ENCODE peak calls at places on chromosomes 7 and 10, in seven cellular contexts. O, T, Y, X, U, N and C are unnamed samples.

GRCh38 chr7:983182-984071 is 446 bp downstream of the CYP2W1 start:
- DNase-seq in U (no peak), O (no peak), T (no peak), X (no peak), Y (no peak), N (no peak), C (no peak)

GRCh38 chr7:29609162-29610030 is 45.8 kb downstream of the PRR15 start:
- DNase-seq in X (no peak), Y (no peak), T (no peak), O (no peak), U (no peak), N (no peak), C (peak)

GRCh38 chr10:103157246-103157645 is 35.8 kb downstream of the NT5C2 start:
- DNase-seq in T (no peak), O (no peak), X (no peak), Y (no peak), N (no peak), U (peak), C (no peak)

GRCh38 chr10:112581921-112582320 is 134.9 kb downstream of the VTI1A start:
- DNase-seq in X (no peak), T (no peak), N (no peak), Y (no peak), U (no peak), O (no peak), C (no peak)

GRCh38 chr10:6786579-6787031 is 206.5 kb upstream of the PRKCQ start:
- DNase-seq in O (no peak), U (peak), T (no peak), Y (no peak), X (peak), N (peak), C (peak)

GRCh38 chr10:93707623-93708022 is 5.2 kb upstream of the FRA10AC1 start:
- DNase-seq in U (no peak), O (no peak), X (no peak), Y (no peak), T (no peak), N (no peak), C (no peak)

GRCh38 chr10:129074939-129075338 is 392.1 kb upstream of the MGMT start:
- DNase-seq in X (no peak), Y (no peak), N (no peak), O (no peak), U (no peak), T (no peak), C (no peak)

GRCh38 chr7:16822029-16822428 is 17.2 kb upstream of the AGR2 start:
- DNase-seq in X (no peak), O (no peak), Y (no peak), T (no peak), N (no peak), U (no peak), C (no peak)

GRCh38 chr7:30841801-30842541 is 69.7 kb upstream of the AQP1 start:
- DNase-seq in U (no peak), Y (no peak), X (no peak), O (no peak), T (no peak), N (no peak), C (no peak)

GRCh38 chr10:4354382-4354812 is 471.6 kb upstream of the AKR1E2 start:
- DNase-seq in N (peak), U (peak), T (peak), X (no peak), O (no peak), Y (peak), C (peak)

GRCh38 chr7:74178632-74179031 is 4.5 kb downstream of the EIF4H start:
- DNase-seq in T (no peak), U (peak), Y (peak), N (peak), O (no peak), X (no peak), C (peak)

GRCh38 chr7:77811895-77812685 is 13.5 kb downstream of the PHTF2 start:
- DNase-seq in U (peak), O (no peak), X (peak), N (peak), T (no peak), Y (no peak), C (peak)

GRCh38 chr7:152351168-152351567 is 84.6 kb downstream of the KMT2C start:
- DNase-seq in U (peak), X (no peak), Y (no peak), N (no peak), O (no peak), T (no peak), C (no peak)

GRCh38 chr7:4845740-4846142 is 16.1 kb downstream of the PAPOLB start:
- DNase-seq in N (no peak), Y (no peak), U (no peak), X (no peak), O (peak), T (no peak), C (no peak)

GRCh38 chr7:144546795-144547194 is 143.3 kb upstream of the NOBOX start:
- DNase-seq in U (no peak), T (no peak), X (no peak), O (no peak), N (no peak), Y (no peak), C (no peak)

GRCh38 chr7:122616951-122617350 is 82.0 kb downstream of the RNF133 start:
- DNase-seq in X (no peak), T (no peak), Y (no peak), U (no peak), N (no peak), O (no peak), C (no peak)

GRCh38 chr7:5638994-5639393 is 142.5 kb downstream of the RNF216 start:
- DNase-seq in Y (no peak), N (no peak), T (no peak), O (no peak), U (peak), X (no peak), C (peak)

GRCh38 chr10:33114451-33114944 is 156.5 kb upstream of the ITGB1 start:
- DNase-seq in N (no peak), T (no peak), X (no peak), U (peak), O (no peak), Y (no peak), C (peak)

GRCh38 chr7:14045651-14046050 is 56.2 kb upstream of the ETV1 start:
- DNase-seq in X (no peak), Y (no peak), O (no peak), U (no peak), N (no peak), T (no peak), C (peak)

GRCh38 chr10:106705576-106706526 is 458.7 kb downstream of the SORCS1 start:
- DNase-seq in Y (no peak), U (peak), T (peak), O (peak), N (no peak), X (peak), C (peak)

DNA sequence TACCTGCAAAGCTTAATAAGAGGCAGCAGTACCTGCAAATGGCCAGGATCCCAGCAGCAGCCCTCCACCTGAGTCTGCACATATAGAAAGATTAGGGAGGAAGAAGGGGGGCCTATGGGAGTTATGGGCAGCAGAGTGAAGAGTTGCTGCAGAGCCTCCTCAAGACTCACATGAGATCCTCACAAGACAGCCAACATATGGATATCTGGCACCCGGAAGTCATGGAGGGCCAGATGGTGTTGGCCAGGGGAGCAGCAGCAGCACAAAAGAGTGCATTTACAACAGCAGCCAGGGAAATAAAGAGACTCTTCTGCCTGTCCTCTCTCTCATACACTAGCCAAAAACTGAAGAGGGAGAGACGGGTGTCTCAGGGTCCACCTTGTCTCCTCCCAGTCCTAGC is 4.0 kb upstream of the TAS2R40 start:
- DNase-seq in O (no peak), T (no peak), N (no peak), Y (no peak), X (no peak), U (no peak), C (no peak)
- H3K4me3 ChIP-seq in O (no peak), T (no peak), N (no peak), Y (no peak), X (no peak), U (no peak), C (no peak)

GRCh38 chr7:25672476-25672875 is 444.2 kb upstream of the NPVF start:
- DNase-seq in N (no peak), U (no peak), O (no peak), T (no peak), Y (no peak), X (no peak), C (no peak)
- TF ChIP-seq CTCF in N (no peak), U (no peak), O (no peak), T (no peak), Y (no peak), X (no peak), C (no peak)

GRCh38 chr10:98361131-98361633 is 53.8 kb downstream of the PYROXD2 start:
- DNase-seq in T (no peak), U (peak), Y (peak), X (peak), N (peak), O (peak), C (peak)
- H3K4me3 ChIP-seq in T (no peak), U (peak), Y (no peak), X (peak), N (peak), O (peak), C (no peak)

DNA sequence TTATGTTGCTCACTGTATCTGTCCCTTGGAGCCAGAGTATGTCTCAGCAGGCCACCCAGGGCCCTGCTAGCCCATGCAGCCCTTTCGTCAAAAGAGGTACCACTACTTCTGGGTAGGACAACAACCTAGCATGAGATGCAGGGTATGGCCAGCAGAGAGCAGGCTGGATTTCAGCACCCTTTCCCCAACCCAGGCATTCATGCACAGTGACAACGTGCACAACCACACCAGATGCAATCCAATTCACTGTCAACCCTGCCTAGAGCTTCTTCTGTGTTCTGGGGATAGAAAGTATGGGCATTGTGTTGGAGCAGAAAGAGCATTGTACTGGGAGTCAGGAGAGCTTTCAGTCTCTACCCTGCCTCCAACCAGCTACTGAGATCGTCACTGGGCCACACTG is 37.9 kb downstream of the JAZF1 start:
- DNase-seq in Y (no peak), N (no peak), X (no peak), U (no peak), T (no peak), O (no peak), C (no peak)
- TF ChIP-seq CTCF in Y (no peak), N (no peak), X (no peak), U (no peak), T (no peak), O (peak), C (no peak)

GRCh38 chr10:71834343-71834674 is 16.7 kb downstream of the PSAP start:
- DNase-seq in N (no peak), T (no peak), U (no peak), X (no peak), Y (no peak), O (no peak), C (no peak)

GRCh38 chr10:71837085-71837827 is 13.8 kb downstream of the PSAP start:
- DNase-seq in O (no peak), U (no peak), T (no peak), X (no peak), N (no peak), Y (no peak), C (no peak)

GRCh38 chr10:71833451-71834342 is 17.4 kb downstream of the PSAP start:
- DNase-seq in T (no peak), Y (no peak), N (no peak), O (no peak), U (no peak), X (no peak), C (no peak)

GRCh38 chr10:71836594-71836970 is 14.5 kb downstream of the PSAP start:
- DNase-seq in X (no peak), Y (no peak), O (no peak), U (no peak), N (no peak), T (no peak), C (no peak)

GRCh38 chr10:71835671-71836593 is 15.1 kb downstream of the PSAP start:
- DNase-seq in U (peak), O (peak), N (peak), X (no peak), Y (peak), T (no peak), C (no peak)
- H3K4me3 ChIP-seq in U (no peak), O (peak), N (no peak), X (no peak), Y (no peak), T (peak), C (no peak)

GRCh38 chr7:141430426-141431142 is 120.6 kb upstream of the AGK start:
- DNase-seq in X (no peak), O (no peak), U (no peak), N (no peak), Y (no peak), T (no peak), C (no peak)
- TF ChIP-seq CTCF in X (no peak), O (no peak), U (no peak), N (no peak), Y (no peak), T (no peak), C (no peak)

GRCh38 chr7:3438352-3438751 is 137.3 kb downstream of the SDK1 start:
- DNase-seq in U (no peak), X (no peak), O (no peak), T (no peak), Y (no peak), N (no peak), C (no peak)
- H3K4me3 ChIP-seq in U (no peak), X (no peak), O (no peak), T (peak), Y (no peak), N (no peak), C (no peak)

GRCh38 chr10:63465293-63466167 is at the start of gene JMJD1C:
- DNase-seq in U (peak), N (peak), Y (no peak), T (no peak), O (peak), X (peak), C (peak)
- TF ChIP-seq CTCF in U (no peak), N (no peak), Y (no peak), T (peak), O (no peak), X (no peak), C (no peak)

GRCh38 chr7:19102884-19103283 is 14.6 kb downstream of the TWIST1 start:
- DNase-seq in X (no peak), T (no peak), Y (no peak), U (no peak), O (no peak), N (no peak), C (no peak)
- H3K4me3 ChIP-seq in X (no peak), T (no peak), Y (no peak), U (no peak), O (no peak), N (no peak), C (no peak)

GRCh38 chr7:133854739-133855138 is 272.4 kb upstream of the LRGUK start:
- DNase-seq in N (no peak), O (no peak), U (peak), Y (no peak), X (no peak), T (no peak), C (peak)
- TF ChIP-seq CTCF in N (peak), O (peak), U (peak), Y (peak), X (peak), T (peak), C (peak)